ENCODE peak calls at places on chromosomes 13 and 19, in seven cellular contexts. One of them, this sample, is unnamed.

GRCh38 chr19:40279761-40280607 is 5.2 kb downstream of the AKT2 start:
- DNase-seq in HCT116: no peak
- DNase-seq in GM12878: no peak
- DNase-seq in SK-N-SH: peak; percentile 7
- DNase-seq in H1: no peak
- DNase-seq in K562: no peak
- DNase-seq in HepG2: no peak
- DNase-seq in this sample: no peak

GRCh38 chr13:99350191-99350590 is 43.0 kb upstream of the GPR183 start:
- DNase-seq in GM12878: no peak
- DNase-seq in SK-N-SH: no peak
- DNase-seq in HCT116: no peak
- DNase-seq in HepG2: no peak
- DNase-seq in K562: no peak
- DNase-seq in H1: no peak
- DNase-seq in this sample: no peak

GRCh38 chr13:46176756-46177155 is 5.2 kb downstream of the LCP1 start:
- DNase-seq in H1: no peak
- DNase-seq in K562: no peak
- DNase-seq in SK-N-SH: no peak
- DNase-seq in HepG2: no peak
- DNase-seq in HCT116: no peak
- DNase-seq in GM12878: peak; percentile 79
- DNase-seq in this sample: no peak

GRCh38 chr19:46546194-46546896 is 50.7 kb upstream of the PNMA8B start:
- DNase-seq in GM12878: no peak
- DNase-seq in SK-N-SH: peak; percentile 62
- DNase-seq in H1: no peak
- DNase-seq in HCT116: no peak
- DNase-seq in K562: peak; percentile 76
- DNase-seq in HepG2: peak; percentile 30
- DNase-seq in this sample: peak; percentile 11

GRCh38 chr19:19613456-19613855 is 5.0 kb downstream of the PBX4 start:
- DNase-seq in HepG2: no peak
- DNase-seq in H1: no peak
- DNase-seq in HCT116: peak; percentile 63
- DNase-seq in GM12878: no peak
- DNase-seq in K562: no peak
- DNase-seq in SK-N-SH: no peak
- DNase-seq in this sample: no peak

GRCh38 chr19:39398297-39398864 is 7.2 kb downstream of the MED29 start:
- DNase-seq in H1: no peak
- DNase-seq in GM12878: no peak
- DNase-seq in HepG2: peak; percentile 36
- DNase-seq in HCT116: peak; percentile 69
- DNase-seq in K562: peak; percentile 77
- DNase-seq in SK-N-SH: no peak
- DNase-seq in this sample: no peak

GRCh38 chr19:39422020-39422419 is 9.6 kb downstream of the PLEKHG2 start:
- DNase-seq in SK-N-SH: no peak
- DNase-seq in HCT116: no peak
- DNase-seq in K562: no peak
- DNase-seq in H1: no peak
- DNase-seq in GM12878: no peak
- DNase-seq in HepG2: no peak
- DNase-seq in this sample: no peak

GRCh38 chr19:45587873-45588272 is 3.3 kb upstream of the OPA3 start:
- DNase-seq in SK-N-SH: no peak
- DNase-seq in K562: peak; percentile 46
- DNase-seq in H1: no peak
- DNase-seq in HepG2: peak; percentile 47
- DNase-seq in HCT116: no peak
- DNase-seq in GM12878: no peak
- DNase-seq in this sample: no peak

GRCh38 chr13:57877596-57877995 is 246.1 kb downstream of the PCDH17 start:
- DNase-seq in GM12878: no peak
- DNase-seq in SK-N-SH: no peak
- DNase-seq in HepG2: no peak
- DNase-seq in H1: no peak
- DNase-seq in HCT116: no peak
- DNase-seq in K562: no peak
- DNase-seq in this sample: no peak

GRCh38 chr13:71477735-71478134 is 389.3 kb downstream of the DACH1 start:
- DNase-seq in SK-N-SH: no peak
- DNase-seq in HCT116: peak; percentile 1
- DNase-seq in K562: no peak
- DNase-seq in H1: no peak
- DNase-seq in HepG2: no peak
- DNase-seq in GM12878: no peak
- DNase-seq in this sample: peak; percentile 3

GRCh38 chr13:91017669-91018053 is 329.8 kb upstream of the MIR17HG start:
- DNase-seq in H1: peak; percentile 2
- DNase-seq in HepG2: no peak
- DNase-seq in SK-N-SH: no peak
- DNase-seq in GM12878: no peak
- DNase-seq in HCT116: peak; percentile 31
- DNase-seq in K562: peak; percentile 38
- DNase-seq in this sample: peak; percentile 30

GRCh38 chr19:29967623-29968022 is 25.6 kb downstream of the URI1 start:
- DNase-seq in SK-N-SH: no peak
- DNase-seq in K562: peak; percentile 82
- DNase-seq in HCT116: no peak
- DNase-seq in HepG2: no peak
- DNase-seq in GM12878: no peak
- DNase-seq in H1: no peak
- DNase-seq in this sample: no peak

GRCh38 chr13:77000475-77000874 is 8.6 kb downstream of the CLN5 start:
- DNase-seq in GM12878: no peak
- DNase-seq in HepG2: no peak
- DNase-seq in SK-N-SH: no peak
- DNase-seq in H1: no peak
- DNase-seq in HCT116: no peak
- DNase-seq in K562: no peak
- DNase-seq in this sample: no peak

GRCh38 chr13:78060966-78061365 is 142.3 kb upstream of the EDNRB start:
- DNase-seq in SK-N-SH: no peak
- DNase-seq in HepG2: no peak
- DNase-seq in GM12878: no peak
- DNase-seq in HCT116: no peak
- DNase-seq in H1: no peak
- DNase-seq in K562: no peak
- DNase-seq in this sample: no peak

GRCh38 chr13:99380921-99381645 is 73.9 kb upstream of the GPR183 start:
- DNase-seq in HepG2: no peak
- DNase-seq in HCT116: no peak
- DNase-seq in H1: no peak
- DNase-seq in K562: no peak
- DNase-seq in GM12878: peak; percentile 82
- DNase-seq in SK-N-SH: no peak
- DNase-seq in this sample: no peak

GRCh38 chr13:21033224-21033855 is 28.0 kb downstream of the LATS2 start:
- DNase-seq in HepG2: no peak
- DNase-seq in SK-N-SH: no peak
- DNase-seq in HCT116: no peak
- DNase-seq in GM12878: no peak
- DNase-seq in K562: no peak
- DNase-seq in H1: no peak
- DNase-seq in this sample: peak; percentile 22

GRCh38 chr19:37691881-37692504 is 27.6 kb downstream of the ZNF607 start:
- DNase-seq in GM12878: peak; percentile 7
- DNase-seq in HepG2: peak; percentile 87
- DNase-seq in HCT116: no peak
- DNase-seq in H1: peak; percentile 69
- DNase-seq in SK-N-SH: peak; percentile 89
- DNase-seq in K562: peak; percentile 82
- DNase-seq in this sample: peak; percentile 51

GRCh38 chr13:36461472-36461871 is 29.2 kb downstream of the CCNA1 start:
- DNase-seq in HepG2: no peak
- DNase-seq in HCT116: no peak
- DNase-seq in SK-N-SH: no peak
- DNase-seq in K562: no peak
- DNase-seq in GM12878: no peak
- DNase-seq in H1: no peak
- DNase-seq in this sample: no peak

GRCh38 chr19:39796000-39796498 is 17.4 kb downstream of the LEUTX start:
- DNase-seq in H1: no peak
- DNase-seq in HCT116: no peak
- DNase-seq in GM12878: no peak
- DNase-seq in SK-N-SH: no peak
- DNase-seq in K562: no peak
- DNase-seq in HepG2: no peak
- DNase-seq in this sample: no peak

GRCh38 chr19:34578173-34578572 is 96.6 kb downstream of the WTIP start:
- DNase-seq in HCT116: no peak
- DNase-seq in K562: no peak
- DNase-seq in H1: no peak
- DNase-seq in GM12878: no peak
- DNase-seq in HepG2: no peak
- DNase-seq in SK-N-SH: no peak
- DNase-seq in this sample: no peak

GRCh38 chr19:34576292-34576691 is 94.7 kb downstream of the WTIP start:
- DNase-seq in SK-N-SH: no peak
- DNase-seq in HCT116: no peak
- DNase-seq in HepG2: no peak
- DNase-seq in H1: no peak
- DNase-seq in GM12878: no peak
- DNase-seq in K562: no peak
- DNase-seq in this sample: no peak

GRCh38 chr19:34578751-34579150 is 97.2 kb downstream of the WTIP start:
- DNase-seq in SK-N-SH: no peak
- DNase-seq in GM12878: no peak
- DNase-seq in H1: no peak
- DNase-seq in HCT116: no peak
- DNase-seq in HepG2: no peak
- DNase-seq in K562: no peak
- DNase-seq in this sample: no peak

GRCh38 chr19:34577056-34577455 is 95.5 kb downstream of the WTIP start:
- DNase-seq in H1: no peak
- DNase-seq in GM12878: no peak
- DNase-seq in SK-N-SH: no peak
- DNase-seq in HCT116: no peak
- DNase-seq in HepG2: no peak
- DNase-seq in K562: no peak
- DNase-seq in this sample: no peak

DNA sequence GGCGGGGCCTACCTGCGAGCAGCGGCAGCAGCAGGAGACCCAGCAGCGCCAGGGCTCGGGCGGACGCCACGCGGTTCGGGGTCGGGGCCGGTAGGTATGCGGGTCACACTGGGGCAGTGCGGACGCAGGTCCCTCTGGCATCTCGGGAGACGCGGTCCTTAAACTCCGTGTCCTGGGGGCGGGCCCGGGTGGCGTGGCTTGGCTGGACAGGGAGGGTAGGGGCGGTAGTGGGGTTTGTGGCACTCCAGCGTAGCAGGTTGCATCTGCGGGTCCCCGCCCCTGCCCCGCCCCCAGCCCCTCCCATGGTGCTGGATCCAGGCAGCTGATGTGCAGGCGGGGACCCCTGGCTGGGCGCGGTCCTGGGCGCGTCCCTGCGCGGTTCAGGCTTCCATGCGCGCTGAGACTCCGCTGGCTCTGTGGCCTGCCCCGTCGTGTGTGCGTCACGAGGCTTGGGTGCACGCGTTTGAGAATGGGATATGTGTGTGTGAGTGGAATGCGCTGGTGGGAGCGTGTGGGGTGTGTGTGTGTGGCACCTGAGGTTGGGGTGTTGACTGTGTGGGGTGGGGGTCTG is 96.1 kb downstream of the WTIP start:
- DNase-seq in HCT116: no peak
- DNase-seq in HepG2: no peak
- DNase-seq in GM12878: no peak
- DNase-seq in SK-N-SH: peak; percentile 42
- DNase-seq in H1: no peak
- DNase-seq in K562: peak; percentile 11
- DNase-seq in this sample: no peak
- TF ChIP-seq JUND in HCT116: no peak
- TF ChIP-seq JUND in HepG2: no peak
- TF ChIP-seq JUND in GM12878: no peak
- TF ChIP-seq JUND in SK-N-SH: no peak
- TF ChIP-seq JUND in H1: no peak
- TF ChIP-seq JUND in K562: no peak
- TF ChIP-seq JUND in this sample: no peak

GRCh38 chr19:16334421-16334820 is 9.8 kb downstream of the KLF2 start:
- DNase-seq in GM12878: no peak
- DNase-seq in SK-N-SH: no peak
- DNase-seq in H1: no peak
- DNase-seq in K562: no peak
- DNase-seq in HepG2: no peak
- DNase-seq in HCT116: no peak
- DNase-seq in this sample: no peak
- TF ChIP-seq JUND in GM12878: no peak
- TF ChIP-seq JUND in SK-N-SH: no peak
- TF ChIP-seq JUND in H1: no peak
- TF ChIP-seq JUND in K562: no peak
- TF ChIP-seq JUND in HepG2: no peak
- TF ChIP-seq JUND in HCT116: no peak
- TF ChIP-seq JUND in this sample: no peak

DNA sequence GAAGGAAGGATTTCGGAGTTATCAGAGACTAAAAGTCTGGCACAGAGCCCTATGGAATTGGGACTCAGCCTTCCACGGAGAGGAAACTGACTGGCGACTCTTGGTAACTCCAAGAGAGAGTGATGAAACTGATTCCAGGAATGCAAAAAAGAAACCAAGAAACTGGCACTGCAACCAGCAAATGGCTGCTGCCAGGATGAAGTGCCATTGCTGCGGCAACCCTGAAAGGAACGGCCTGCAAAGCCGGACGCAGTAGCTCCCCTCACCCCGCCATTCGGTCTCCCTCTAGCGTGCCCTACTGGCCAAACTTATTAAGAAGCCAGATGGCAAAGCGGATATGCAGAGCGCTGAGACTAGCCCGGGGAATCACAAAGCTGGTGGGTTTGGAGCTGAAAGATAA is 236.0 kb downstream of the PCDH9 start:
- DNase-seq in HepG2: peak; percentile 38
- DNase-seq in K562: peak; percentile 78
- DNase-seq in SK-N-SH: peak; percentile 4
- DNase-seq in HCT116: no peak
- DNase-seq in GM12878: no peak
- DNase-seq in H1: peak; percentile 51
- DNase-seq in this sample: peak; percentile 11
- TF ChIP-seq JUND in HepG2: no peak
- TF ChIP-seq JUND in K562: no peak
- TF ChIP-seq JUND in SK-N-SH: no peak
- TF ChIP-seq JUND in HCT116: no peak
- TF ChIP-seq JUND in GM12878: no peak
- TF ChIP-seq JUND in H1: no peak
- TF ChIP-seq JUND in this sample: no peak

DNA sequence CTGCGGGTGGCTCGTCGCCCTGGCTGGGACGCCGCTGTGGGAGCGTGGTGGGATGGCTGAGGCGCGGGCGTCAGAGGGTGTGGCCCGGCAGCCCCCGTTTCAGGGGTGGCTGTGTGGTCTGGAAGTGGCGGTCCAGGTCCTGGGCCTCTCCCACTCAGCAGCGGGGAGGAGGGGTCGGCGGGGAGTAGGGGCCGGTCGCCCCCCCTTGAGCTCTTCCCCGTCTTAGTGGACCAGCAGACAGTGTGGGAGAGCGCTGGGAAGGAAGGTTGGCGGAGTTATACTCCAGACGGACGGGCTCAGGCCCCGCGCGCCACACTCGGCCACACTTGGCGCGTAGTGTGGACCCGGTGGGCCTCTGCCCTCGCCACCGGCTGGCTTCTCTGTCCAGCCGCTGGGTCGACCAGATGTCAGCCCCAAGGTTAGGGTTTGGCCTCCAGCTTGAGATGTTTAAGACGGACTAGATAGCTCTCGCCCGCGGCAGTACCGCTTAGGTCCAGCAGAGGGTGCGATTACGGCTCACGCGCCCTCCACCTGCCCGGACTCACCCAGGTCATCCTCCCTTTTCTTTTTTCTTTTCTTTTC is 21.7 kb upstream of the ZNF429 start:
- DNase-seq in HCT116: no peak
- DNase-seq in SK-N-SH: peak; percentile 85
- DNase-seq in K562: peak; percentile 33
- DNase-seq in H1: peak; percentile 60
- DNase-seq in HepG2: no peak
- DNase-seq in GM12878: no peak
- DNase-seq in this sample: peak; percentile 78
- TF ChIP-seq JUND in HCT116: no peak
- TF ChIP-seq JUND in SK-N-SH: no peak
- TF ChIP-seq JUND in K562: no peak
- TF ChIP-seq JUND in H1: no peak
- TF ChIP-seq JUND in HepG2: no peak
- TF ChIP-seq JUND in GM12878: no peak
- TF ChIP-seq JUND in this sample: no peak

This sample was measured in T47D.